ENCODE peak calls at places on chromosomes 7 and 10, in four cellular contexts. G, P, L and C are unnamed samples.

GRCh38 chr7:70573202-70573810 is 558.6 kb upstream of the GALNT17 start:
- DNase-seq in P (no peak), L (no peak), G (no peak), C (no peak)

GRCh38 chr10:2023687-2024086 is 286.4 kb upstream of the ADARB2 start:
- DNase-seq in L (no peak), G (no peak), P (no peak), C (no peak)

GRCh38 chr10:28127881-28128280 is 129.0 kb upstream of the ODAD2 start:
- DNase-seq in G (no peak), L (peak; percentile 12), P (no peak), C (no peak)

GRCh38 chr10:119305860-119306513 is 98.6 kb downstream of the GRK5 start:
- DNase-seq in G (peak; percentile 62), L (peak; percentile 95), P (no peak), C (peak; percentile 97)

GRCh38 chr7:128217030-128217805 is 23.9 kb upstream of the LEP start:
- DNase-seq in L (peak; percentile 94), P (peak; percentile 61), G (peak; percentile 81), C (peak; percentile 53)

GRCh38 chr10:126140746-126141273 is 244.4 kb downstream of the FANK1 start:
- DNase-seq in L (no peak), P (no peak), G (no peak), C (no peak)

GRCh38 chr7:67564978-67565377 is 568.3 kb downstream of the TYW1 start:
- DNase-seq in L (no peak), P (no peak), G (no peak), C (no peak)

GRCh38 chr7:47351233-47352154 is 230.4 kb downstream of the TNS3 start:
- DNase-seq in L (no peak), G (no peak), P (no peak), C (no peak)

GRCh38 chr7:150621376-150621775 is 10.8 kb downstream of the GIMAP6 start:
- DNase-seq in P (no peak), L (no peak), G (no peak), C (no peak)

GRCh38 chr10:133442967-133443924 is 10.5 kb upstream of the SCART1 start:
- DNase-seq in P (no peak), L (no peak), G (no peak), C (no peak)

GRCh38 chr7:66187894-66188293 is 17.2 kb upstream of the TPST1 start:
- DNase-seq in P (no peak), G (peak; percentile 50), L (peak; percentile 86), C (peak; percentile 61)

GRCh38 chr10:102832987-102833386 is 4.2 kb downstream of the CYP17A1 start:
- DNase-seq in L (no peak), G (no peak), P (no peak), C (no peak)

GRCh38 chr7:130903358-130903974 is 169.5 kb upstream of the KLF14 start:
- DNase-seq in P (no peak), L (peak; percentile 99), G (no peak), C (peak; percentile 96)

GRCh38 chr10:44316187-44316921 is 68.5 kb downstream of the CXCL12 start:
- DNase-seq in G (no peak), P (peak; percentile 88), L (peak; percentile 10), C (no peak)

DNA sequence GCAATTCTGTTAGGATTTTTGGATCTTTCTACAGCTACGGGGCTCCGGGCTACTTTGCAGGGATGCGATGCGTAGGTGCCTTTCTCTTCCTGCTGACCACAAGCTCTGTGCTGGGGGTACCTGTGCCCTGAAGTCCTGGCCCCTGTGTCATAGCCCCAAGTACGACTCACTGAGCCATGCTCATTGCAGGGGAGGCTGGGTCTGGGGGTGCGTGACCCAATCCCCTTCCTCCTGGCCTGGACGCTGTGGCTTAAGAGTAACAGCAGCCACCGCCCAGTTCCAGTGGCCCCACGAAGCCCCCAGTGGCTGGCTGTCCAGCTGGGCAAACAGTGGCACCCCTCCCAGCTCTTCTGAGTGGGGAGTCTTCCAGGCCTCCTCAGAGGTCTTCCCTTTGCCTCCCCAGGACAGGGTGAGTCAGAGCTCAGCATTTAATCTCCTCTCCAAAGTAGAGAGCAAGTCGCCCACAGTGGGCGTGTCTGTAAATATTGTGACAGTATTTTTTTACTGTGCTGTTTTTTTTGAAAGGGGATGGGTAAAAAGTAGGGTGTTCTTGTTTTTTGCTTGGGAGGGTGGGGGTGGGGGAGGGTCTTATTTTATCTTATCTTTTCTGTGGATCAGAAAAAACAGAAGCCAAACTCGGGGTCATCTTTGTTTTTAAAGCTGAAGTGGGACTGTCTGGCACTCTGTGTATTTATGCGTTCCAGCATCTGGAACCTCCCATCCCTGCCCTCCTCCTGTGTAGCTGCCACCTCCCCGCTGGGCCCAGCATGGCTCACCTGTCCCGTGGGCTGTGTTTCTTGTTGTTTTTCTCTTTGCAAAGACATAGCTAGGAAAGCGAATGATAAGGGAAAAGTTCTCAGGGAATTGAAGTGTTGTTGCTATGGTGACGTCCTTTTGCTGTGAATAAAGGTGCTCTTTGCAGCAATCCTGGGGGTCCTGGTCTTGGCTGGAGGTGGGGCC is 8.2 kb downstream of the LFNG start:
- DNase-seq in G (peak; percentile 80), P (no peak), L (peak; percentile 80), C (peak; percentile 50)
- H3K4me3 ChIP-seq in G (peak overlapping the region; percentile 15), P (no peak overlapping the region), L (no peak overlapping the region), C (no peak overlapping the region)

GRCh38 chr7:25314094-25314708 is 85.9 kb upstream of the NPVF start:
- DNase-seq in L (no peak), P (no peak), G (no peak), C (peak; percentile 21)
- TF ChIP-seq CTCF in L (no peak), P (peak; percentile 29), G (no peak), C (no peak)

GRCh38 chr7:54546986-54547314 is 4.8 kb downstream of the VSTM2A start:
- DNase-seq in P (no peak), L (no peak), G (no peak), C (no peak)
- H3K4me3 ChIP-seq in P (peak overlapping the region; percentile 63), L (no peak overlapping the region), G (no peak overlapping the region), C (no peak overlapping the region)

DNA sequence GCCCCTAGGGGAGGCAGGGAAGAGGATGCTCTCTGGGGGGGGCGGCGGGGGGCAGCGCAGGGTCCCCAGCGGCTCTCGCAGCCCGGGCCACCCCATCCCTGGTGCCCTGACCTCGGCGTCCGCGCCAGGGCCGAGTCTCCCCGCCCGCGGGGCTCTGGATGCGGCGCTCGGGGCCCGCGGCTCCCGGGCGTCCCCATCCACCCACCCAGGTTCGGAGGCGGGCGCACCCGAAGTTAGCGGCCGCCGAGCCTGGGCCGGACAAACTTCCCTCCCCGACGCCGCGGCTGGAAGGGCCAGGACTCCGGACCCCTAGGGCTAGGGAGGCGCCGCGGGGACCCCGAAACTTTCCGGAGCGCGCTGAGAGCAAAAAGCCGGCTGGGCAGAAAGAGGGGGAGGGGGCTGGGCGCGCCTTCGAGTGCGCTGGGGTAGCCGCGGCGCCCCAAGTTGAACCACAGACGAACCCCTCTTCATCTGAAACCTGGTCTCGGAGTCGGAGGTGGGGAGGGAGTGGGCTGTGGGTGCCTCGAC is 3.8 kb upstream of the ELFN1 start:
- DNase-seq in P (peak; percentile 47), L (no peak), G (no peak), C (no peak)
- TF ChIP-seq CTCF in P (no peak), L (no peak), G (no peak), C (no peak)

GRCh38 chr7:29990931-29991330 is 1.3 kb upstream of the SCRN1 start:
- DNase-seq in P (no peak), L (no peak), G (no peak), C (no peak)

GRCh38 chr7:29987821-29988317 is 1.7 kb downstream of the SCRN1 start:
- DNase-seq in L (peak; percentile 91), G (no peak), P (peak; percentile 61), C (peak; percentile 93)

GRCh38 chr7:29989257-29989995 is at the start of gene SCRN1:
- DNase-seq in P (peak; percentile 68), G (peak; percentile 58), L (no peak), C (peak; percentile 36)

GRCh38 chr7:29988391-29989256 is 977 bp downstream of the SCRN1 start:
- DNase-seq in L (peak; percentile 79), P (peak; percentile 69), G (peak; percentile 65), C (peak; percentile 79)

DNA sequence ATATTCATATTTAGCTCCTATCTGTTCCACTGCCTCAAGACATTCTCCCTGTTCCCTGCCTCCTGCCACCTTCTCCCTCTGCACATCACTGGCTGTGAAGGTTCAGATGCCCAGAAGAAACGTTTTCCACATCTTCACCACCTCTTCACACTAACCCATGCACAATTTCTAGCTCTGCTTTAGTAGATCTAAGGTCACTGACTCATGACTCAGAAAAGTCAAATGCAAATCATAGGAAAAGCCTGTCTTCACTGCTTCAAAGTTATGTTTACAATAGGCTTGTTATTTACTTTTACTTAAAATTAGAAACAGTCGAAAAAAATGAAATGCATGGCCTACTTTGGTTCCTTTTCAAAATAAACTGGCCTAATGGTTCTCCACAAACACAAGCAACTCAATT is 2.5 kb downstream of the SCRN1 start:
- DNase-seq in G (no peak), P (no peak), L (peak; percentile 68), C (peak; percentile 34)
- H3K4me3 ChIP-seq in G (no peak overlapping the region), P (no peak overlapping the region), L (no peak overlapping the region), C (peak overlapping the region; percentile 85)

DNA sequence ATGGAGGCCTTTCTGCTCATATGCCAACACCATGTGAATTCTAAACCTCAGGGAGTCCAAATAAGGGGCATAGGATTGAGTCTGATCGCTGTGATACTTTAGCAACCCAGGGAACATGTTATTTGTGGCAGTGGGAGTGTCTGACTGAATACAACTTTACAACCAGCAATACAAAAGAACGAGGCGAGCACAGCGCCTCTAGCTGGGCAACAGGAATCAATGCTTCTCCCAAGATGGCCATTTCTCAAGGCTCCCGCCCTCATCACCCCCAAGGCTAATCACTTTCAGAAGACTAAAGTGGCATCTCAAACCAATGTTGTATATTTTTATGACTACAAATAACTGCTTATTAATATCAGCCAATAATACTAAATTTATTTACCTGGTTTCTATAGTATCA is 28.1 kb downstream of the YWHAG start:
- DNase-seq in G (no peak), L (no peak), P (peak; percentile 55), C (no peak)
- TF ChIP-seq CTCF in G (no peak), L (peak; percentile 5), P (peak; percentile 55), C (no peak)

GRCh38 chr7:39557222-39557621 is 9.0 kb upstream of the YAE1 start:
- DNase-seq in L (no peak), G (no peak), P (no peak), C (no peak)

GRCh38 chr7:39560398-39560797 is 5.8 kb upstream of the YAE1 start:
- DNase-seq in G (no peak), P (no peak), L (peak; percentile 30), C (peak; percentile 24)

GRCh38 chr7:39554583-39555140 is 11.5 kb upstream of the YAE1 start:
- DNase-seq in L (no peak), P (no peak), G (no peak), C (peak; percentile 18)
- H3K4me3 ChIP-seq in L (no peak overlapping the region), P (no peak overlapping the region), G (no peak overlapping the region), C (no peak overlapping the region)